ENCODE peak calls at places on chromosomes 5 and 9, in five cellular contexts. Q is OCI-LY7, B is neural crest cell, O is omental fat pad, T is lower leg skin. W is an unnamed sample.

GRCh38 chr9:115349542-115349941 is 231.6 kb upstream of the TNC start:
- DNase-seq in Q (no peak), B (no peak), O (no peak), T (no peak), W (no peak)

GRCh38 chr5:83472508-83473343 is 1.2 kb downstream of the VCAN start:
- DNase-seq in Q (no peak), B (peak; percentile 52), O (no peak), T (peak; percentile 37), W (no peak)

GRCh38 chr5:126568206-126568755 is 26.7 kb downstream of the ALDH7A1 start:
- DNase-seq in Q (peak; percentile 65), B (no peak), O (no peak), T (no peak), W (no peak)

GRCh38 chr5:17326600-17327037 is 109.2 kb downstream of the BASP1 start:
- DNase-seq in Q (no peak), B (no peak), O (no peak), T (no peak), W (no peak)

GRCh38 chr5:1551426-1551825 is 27.7 kb upstream of the LPCAT1 start:
- DNase-seq in Q (no peak), B (no peak), O (no peak), T (no peak), W (no peak)

GRCh38 chr9:93679536-93680444 is 103.4 kb downstream of the PHF2 start:
- DNase-seq in Q (no peak), B (peak; percentile 1), O (peak; percentile 14), T (peak; percentile 13), W (no peak)

GRCh38 chr5:92553326-92553725 is 1027.7 kb downstream of the NR2F1-AS1 start:
- DNase-seq in Q (no peak), B (no peak), O (no peak), T (no peak), W (no peak)

GRCh38 chr5:134083517-134083916 is 31.0 kb upstream of the TCF7 start:
- DNase-seq in Q (no peak), B (no peak), O (no peak), T (no peak), W (no peak)

GRCh38 chr5:175382171-175382570 is 61.8 kb downstream of the DRD1 start:
- DNase-seq in Q (no peak), B (no peak), O (no peak), T (no peak), W (no peak)

GRCh38 chr5:4700886-4701285 is 439.2 kb upstream of the ADAMTS16 start:
- DNase-seq in Q (no peak), B (no peak), O (no peak), T (no peak), W (no peak)

GRCh38 chr5:4698596-4698995 is 441.5 kb upstream of the ADAMTS16 start:
- DNase-seq in Q (no peak), B (no peak), O (no peak), T (no peak), W (no peak)

GRCh38 chr5:4699592-4699991 is 440.5 kb upstream of the ADAMTS16 start:
- DNase-seq in Q (no peak), B (no peak), O (no peak), T (no peak), W (no peak)

DNA sequence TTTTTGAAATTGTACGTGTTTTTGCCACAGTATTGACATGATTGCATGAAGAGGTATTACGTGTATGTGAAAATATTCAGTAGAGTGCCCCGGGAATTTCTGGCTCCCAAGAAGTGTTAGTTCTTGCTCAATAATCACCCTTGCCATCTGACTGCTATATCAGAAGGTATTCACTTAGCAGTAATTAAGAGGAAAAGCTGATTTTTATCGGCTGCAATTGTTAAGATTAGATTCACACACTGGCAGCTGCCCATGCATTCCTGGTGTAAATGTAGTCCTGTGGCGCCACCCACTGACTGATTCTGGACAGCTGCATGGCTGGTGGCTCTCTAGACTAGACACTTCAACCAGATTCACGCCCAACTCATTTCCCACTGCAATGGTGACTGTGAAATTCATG is 440.0 kb upstream of the ADAMTS16 start:
- DNase-seq in Q (peak; percentile 25), B (peak; percentile 87), O (peak; percentile 45), T (peak; percentile 80), W (no peak)
- TF ChIP-seq CTCF in Q (peak; percentile 70), B (peak; percentile 90), O (no peak), T (no peak), W (peak; percentile 62)

GRCh38 chr5:146402949-146403348 is 44.2 kb upstream of the TCERG1 start:
- DNase-seq in Q (no peak), B (no peak), O (no peak), T (no peak), W (no peak)
- TF ChIP-seq CTCF in Q (no peak), B (no peak), O (no peak), T (no peak), W (no peak)

GRCh38 chr5:55896663-55897062 is 45.5 kb downstream of the IL31RA start:
- DNase-seq in Q (no peak), B (no peak), O (no peak), T (no peak), W (no peak)
- TF ChIP-seq CTCF in Q (no peak), B (no peak), O (no peak), T (no peak), W (no peak)

GRCh38 chr9:1042466-1042865 is 7.7 kb upstream of the DMRT2 start:
- DNase-seq in Q (no peak), B (peak; percentile 62), O (no peak), T (no peak), W (no peak)
- TF ChIP-seq CTCF in Q (no peak), B (peak; percentile 74), O (no peak), T (no peak), W (peak; percentile 7)

DNA sequence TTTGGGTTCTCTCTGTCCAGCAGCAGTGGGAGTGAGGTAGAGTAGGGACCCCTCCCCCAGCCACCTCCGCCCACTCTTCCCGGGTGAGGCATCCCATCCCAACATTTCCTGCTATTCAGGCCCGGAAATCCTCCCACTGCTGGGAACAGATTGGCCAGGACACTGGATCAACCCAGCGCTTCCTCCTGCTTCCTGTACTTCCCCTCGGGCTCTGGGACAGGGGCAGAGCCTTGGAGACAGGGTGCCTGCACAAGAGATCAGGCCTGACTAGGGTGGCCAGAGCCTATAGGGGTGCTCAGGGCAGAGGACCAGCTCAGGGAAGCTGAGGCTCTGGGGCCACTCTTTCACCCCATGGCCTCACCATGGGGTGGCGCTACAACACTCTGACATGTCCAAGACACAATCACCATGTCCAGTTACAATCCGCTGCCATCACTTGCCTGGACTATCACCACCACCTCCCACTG is 14.5 kb downstream of the SH2D3C start:
- DNase-seq in Q (peak; percentile 51), B (no peak), O (no peak), T (no peak), W (no peak)
- TF ChIP-seq CTCF in Q (peak; percentile 67), B (peak; percentile 25), O (no peak), T (no peak), W (no peak)

GRCh38 chr5:178589180-178590140 is 733 bp downstream of the COL23A1 start:
- DNase-seq in Q (no peak), B (peak; percentile 43), O (no peak), T (no peak), W (no peak)
- TF ChIP-seq CTCF in Q (no peak), B (peak; percentile 37), O (no peak), T (no peak), W (peak; percentile 12)

GRCh38 chr5:42745426-42745825 is 11.2 kb upstream of the CCDC152 start:
- DNase-seq in Q (peak; percentile 2), B (peak; percentile 9), O (no peak), T (no peak), W (no peak)
- TF ChIP-seq CTCF in Q (peak; percentile 73), B (peak; percentile 47), O (no peak), T (no peak), W (peak; percentile 12)